ENCODE peak calls at places on chromosomes 2 and 18, in four cellular contexts. I, P, J and B are unnamed samples.

GRCh38 chr18:6370886-6371635 is 43.6 kb downstream of the L3MBTL4 start:
- DNase-seq in J (no peak), I (peak; percentile 96), P (peak; percentile 99), B (peak; percentile 82)

GRCh38 chr2:19073522-19073921 is 284.9 kb downstream of the OSR1 start:
- DNase-seq in J (no peak), P (peak; percentile 29), I (no peak), B (no peak)

GRCh38 chr2:108587621-108588020 is 53.4 kb downstream of the LIMS1 start:
- DNase-seq in I (no peak), P (no peak), J (no peak), B (no peak)

GRCh38 chr2:42931147-42931817 is 138.9 kb upstream of the HAAO start:
- DNase-seq in I (no peak), P (no peak), J (no peak), B (no peak)

GRCh38 chr2:191404568-191404991 is 159.4 kb downstream of the MYO1B start:
- DNase-seq in J (no peak), I (no peak), P (no peak), B (no peak)

GRCh38 chr2:120833127-120833675 is 97.5 kb downstream of the GLI2 start:
- DNase-seq in P (no peak), J (no peak), I (no peak), B (no peak)

GRCh38 chr18:68666316-68666715 is 48.6 kb downstream of the TMX3 start:
- DNase-seq in P (no peak), I (no peak), J (no peak), B (no peak)

GRCh38 chr18:62525611-62526010 is 2.8 kb downstream of the ZCCHC2 start:
- DNase-seq in I (no peak), J (no peak), P (peak; percentile 41), B (no peak)

GRCh38 chr18:79863161-79863945 is 65.6 kb downstream of the KCNG2 start:
- DNase-seq in P (no peak), I (no peak), J (no peak), B (peak; percentile 24)